ENCODE peak calls at places on chromosomes 7 and 10, in five cellular contexts. S is body of pancreas, P is right lobe of liver, Z is suprapubic skin, A is ovary. O is an unnamed sample. For H3K9me3 and H3K27me3, the result is how much of the 10 kb centered on the place peaks cover.

GRCh38 chr7:24742764-24743163 is 14.5 kb downstream of the GSDME start:
- DNase-seq in S (no peak), P (no peak), A (no peak), Z (no peak), O (no peak)

GRCh38 chr7:94980418-94981142 is 73.2 kb downstream of the PPP1R9A start:
- DNase-seq in P (no peak), S (no peak), Z (no peak), A (no peak), O (no peak)

GRCh38 chr10:21929070-21929469 is 74.5 kb downstream of the DNAJC1 start:
- DNase-seq in Z (no peak), S (no peak), A (no peak), P (no peak), O (no peak)

GRCh38 chr10:44995581-44995913 is 5.2 kb upstream of the ZNF22 start:
- DNase-seq in Z (no peak), P (no peak), A (no peak), S (no peak), O (no peak)

GRCh38 chr10:102175415-102175814 is 23.2 kb downstream of the NOLC1 start:
- DNase-seq in P (no peak), S (no peak), Z (no peak), A (no peak), O (no peak)

GRCh38 chr7:45937301-45937700 is 16.2 kb upstream of the IGFBP3 start:
- DNase-seq in A (no peak), P (no peak), S (no peak), Z (no peak), O (no peak)

GRCh38 chr7:75854233-75854632 is 24.6 kb upstream of the RHBDD2 start:
- DNase-seq in Z (no peak), A (no peak), P (no peak), S (no peak), O (no peak)

GRCh38 chr10:78543749-78544446 is 510.2 kb downstream of the RPS24 start:
- DNase-seq in P (no peak), Z (peak), S (peak), A (peak), O (peak)

GRCh38 chr7:142795339-142795863 is 24.6 kb downstream of the PRSS2 start:
- DNase-seq in A (no peak), S (no peak), Z (no peak), P (no peak), O (no peak)

GRCh38 chr7:80941206-80941758 is 22.4 kb upstream of the SEMA3C start:
- DNase-seq in A (no peak), P (no peak), Z (no peak), S (no peak), O (no peak)

GRCh38 chr7:37400022-37400421 is 48.6 kb downstream of the ELMO1 start:
- DNase-seq in Z (no peak), S (no peak), P (no peak), A (no peak), O (no peak)

GRCh38 chr7:81573128-81573527 is 196.7 kb downstream of the HGF start:
- DNase-seq in S (no peak), P (no peak), A (no peak), Z (no peak), O (no peak)

GRCh38 chr10:61987951-61988379 is 86.5 kb downstream of the ARID5B start:
- DNase-seq in Z (no peak), P (no peak), A (no peak), S (no peak), O (no peak)

GRCh38 chr7:150903627-150904026 is 51.3 kb downstream of the AOC1 start:
- DNase-seq in Z (no peak), A (no peak), P (peak), S (peak), O (peak)

GRCh38 chr7:91973632-91974031 is 33.0 kb downstream of the AKAP9 start:
- DNase-seq in S (no peak), Z (no peak), P (no peak), A (no peak), O (no peak)

GRCh38 chr10:71025535-71025934 is 137.2 kb upstream of the PCBD1 start:
- DNase-seq in A (no peak), S (no peak), P (no peak), Z (no peak), O (no peak)

GRCh38 chr7:82507365-82507975 is 63.9 kb upstream of the CACNA2D1 start:
- DNase-seq in Z (no peak), P (no peak), A (no peak), S (no peak), O (no peak)

GRCh38 chr10:31011017-31011659 is 20.5 kb downstream of the ZNF438 start:
- DNase-seq in S (no peak), Z (no peak), A (no peak), P (no peak), O (no peak)

GRCh38 chr10:60948871-60949270 is 4.9 kb upstream of the RHOBTB1 start:
- DNase-seq in A (no peak), Z (no peak), P (no peak), S (no peak), O (no peak)

GRCh38 chr7:29113384-29114102 is 32.8 kb downstream of the CPVL start:
- DNase-seq in S (peak), A (no peak), Z (no peak), P (no peak), O (no peak)

GRCh38 chr7:105224884-105225651 is 163.7 kb downstream of the SRPK2 start:
- DNase-seq in S (no peak), A (no peak), P (no peak), Z (no peak), O (no peak)

GRCh38 chr7:63073286-63073685 is 925.4 kb upstream of the ZNF722 start:
- DNase-seq in A (no peak), S (no peak), Z (no peak), P (no peak), O (no peak)
- H3K9me3 ChIP-seq in A (under half), S (under half), Z (under half), P (under half), O (under half)

DNA sequence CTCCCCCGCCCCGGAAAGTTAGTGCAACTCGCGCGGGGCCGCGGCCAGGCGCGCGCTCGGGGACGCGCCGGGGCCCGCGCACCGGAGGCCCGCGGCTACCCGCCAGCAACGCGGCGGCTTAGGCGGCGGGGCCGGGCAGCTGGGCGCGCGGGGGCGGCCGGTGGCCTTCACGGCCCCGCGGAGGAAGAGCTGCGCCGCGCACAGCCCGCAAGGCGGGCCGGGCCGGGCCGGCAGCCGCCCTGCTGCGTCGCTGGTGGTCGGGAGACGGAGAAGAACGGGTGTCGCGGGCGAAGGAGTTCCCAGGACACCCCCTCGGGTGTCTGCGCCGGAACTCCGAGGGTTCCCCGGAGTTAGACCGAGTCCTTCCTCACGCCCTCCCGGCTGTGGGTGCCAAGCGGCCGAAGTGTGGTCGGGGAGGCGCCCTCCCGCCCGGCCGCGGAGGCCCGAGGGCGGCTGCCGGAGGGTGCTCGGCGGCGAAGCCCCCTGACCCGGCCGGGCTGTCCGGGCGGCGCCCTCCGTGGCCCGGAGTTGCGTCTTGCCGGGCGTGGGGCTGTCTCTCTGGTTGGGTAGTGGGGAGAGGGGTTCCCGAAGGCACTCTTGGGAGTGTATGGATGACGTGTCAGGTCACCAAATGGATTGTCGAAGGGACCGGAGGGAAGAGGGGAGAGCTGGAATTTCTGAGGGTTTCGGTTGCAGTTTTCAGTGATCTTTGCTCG is 584 bp downstream of the ST7 start:
- DNase-seq in Z (peak), S (peak), P (peak), A (peak), O (peak)
- TF ChIP-seq POLR2A in Z (no peak), S (peak), P (peak), A (peak), O (peak)

DNA sequence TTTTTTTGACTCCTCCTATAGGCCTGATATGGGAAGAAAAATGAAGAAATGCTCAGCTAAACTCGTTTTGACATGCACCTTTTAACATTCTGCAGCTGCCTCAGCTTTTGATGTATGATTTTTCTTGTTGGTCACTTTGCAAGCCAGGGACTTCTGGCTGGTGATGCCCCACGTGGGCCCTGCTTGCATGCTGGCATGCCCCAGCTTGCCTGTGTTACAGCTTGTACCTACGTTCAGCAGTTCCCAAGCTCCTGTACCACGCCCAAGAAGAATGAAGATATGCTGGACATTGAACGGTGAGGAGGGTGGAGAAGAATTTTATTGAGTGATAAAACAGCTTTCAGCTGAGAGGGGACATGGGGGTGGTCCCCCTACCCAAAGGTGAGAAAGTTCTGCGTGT is 245.6 kb upstream of the FZD8 start:
- DNase-seq in P (no peak), Z (no peak), A (no peak), S (no peak), O (no peak)
- H3K27me3 ChIP-seq in P (under half), Z (under half), A (under half), S (under half), O (under half)

GRCh38 chr7:153396475-153396874 is 636.9 kb downstream of the ACTR3B start:
- DNase-seq in A (no peak), Z (no peak), P (no peak), S (no peak), O (no peak)
- H3K9me3 ChIP-seq in A (under half), Z (under half), P (under half), S (under half), O (under half)

GRCh38 chr10:125039354-125039769 is 97.4 kb downstream of the ZRANB1 start:
- DNase-seq in P (peak), Z (no peak), S (no peak), A (no peak), O (no peak)

GRCh38 chr10:125035588-125036298 is 93.8 kb downstream of the ZRANB1 start:
- DNase-seq in P (no peak), Z (no peak), A (no peak), S (no peak), O (no peak)

GRCh38 chr10:125038637-125039036 is 96.7 kb downstream of the ZRANB1 start:
- DNase-seq in P (peak), A (no peak), Z (no peak), S (peak), O (peak)

GRCh38 chr10:125035136-125035535 is 93.2 kb downstream of the ZRANB1 start:
- DNase-seq in A (no peak), Z (no peak), P (no peak), S (no peak), O (no peak)

GRCh38 chr10:125037145-125037544 is 95.2 kb downstream of the ZRANB1 start:
- DNase-seq in P (no peak), Z (no peak), S (peak), A (peak), O (no peak)
- TF ChIP-seq POLR2A in P (no peak), Z (no peak), S (no peak), A (no peak), O (no peak)